ENCODE peak calls at places on chromosome 6, in five cellular contexts. F is PC-3, X is hepatocyte, M is GM23338, R is GM23248. E is an unnamed sample.

GRCh38 chr6:32198866-32199265 is 6.4 kb upstream of the GPSM3 start:
- DNase-seq in F (no peak), X (no peak), M (no peak), R (no peak), E (no peak)

GRCh38 chr6:80223743-80224212 is 117.3 kb downstream of the BCKDHB start:
- DNase-seq in F (no peak), X (no peak), M (no peak), R (peak; percentile 89), E (no peak)

GRCh38 chr6:23647045-23647444 is 479.0 kb upstream of the NRSN1 start:
- DNase-seq in F (no peak), X (no peak), M (no peak), R (no peak), E (no peak)

GRCh38 chr6:157985378-157986155 is 3.9 kb downstream of the SYNJ2 start:
- DNase-seq in F (no peak), X (peak; percentile 68), M (peak; percentile 40), R (no peak), E (no peak)

GRCh38 chr6:33008944-33009861 is at the start of gene HLA-DOA:
- DNase-seq in F (no peak), X (peak; percentile 49), M (peak; percentile 97), R (peak; percentile 23), E (peak; percentile 89)

GRCh38 chr6:80132942-80133517 is 26.6 kb downstream of the BCKDHB start:
- DNase-seq in F (peak; percentile 41), X (peak; percentile 81), M (peak; percentile 53), R (peak; percentile 80), E (peak; percentile 8)

GRCh38 chr6:165110871-165111270 is 198.5 kb downstream of the C6orf118 start:
- DNase-seq in F (no peak), X (no peak), M (no peak), R (peak; percentile 79), E (no peak)

GRCh38 chr6:39092124-39092523 is 22.9 kb downstream of the SAYSD1 start:
- DNase-seq in F (peak; percentile 16), X (no peak), M (peak; percentile 82), R (no peak), E (no peak)

GRCh38 chr6:13014551-13015378 is 298.2 kb downstream of the PHACTR1 start:
- DNase-seq in F (no peak), X (peak; percentile 35), M (peak; percentile 83), R (peak; percentile 22), E (no peak)

GRCh38 chr6:46390153-46390876 is 100.9 kb downstream of the RCAN2 start:
- DNase-seq in F (no peak), X (no peak), M (no peak), R (no peak), E (no peak)

GRCh38 chr6:11586574-11586973 is 49.0 kb downstream of the TMEM170B start:
- DNase-seq in F (peak; percentile 53), X (peak; percentile 29), M (peak; percentile 59), R (peak; percentile 93), E (no peak)

GRCh38 chr6:134456284-134456683 is 138.4 kb upstream of the SGK1 start:
- DNase-seq in F (no peak), X (no peak), M (no peak), R (no peak), E (no peak)

GRCh38 chr6:130958468-130958867 is 104.6 kb downstream of the EPB41L2 start:
- DNase-seq in F (peak; percentile 62), X (no peak), M (no peak), R (peak; percentile 23), E (no peak)

GRCh38 chr6:148657053-148657452 is 89.8 kb upstream of the UST start:
- DNase-seq in F (peak; percentile 5), X (peak; percentile 16), M (no peak), R (peak; percentile 92), E (no peak)

GRCh38 chr6:43246301-43247114 is 3.2 kb downstream of the TTBK1 start:
- DNase-seq in F (no peak), X (peak; percentile 53), M (peak; percentile 97), R (no peak), E (peak; percentile 83)

GRCh38 chr6:96499781-96500180 is 21.8 kb upstream of the UFL1 start:
- DNase-seq in F (no peak), X (no peak), M (peak; percentile 2), R (no peak), E (peak; percentile 64)

GRCh38 chr6:26321005-26321404 is 44.0 kb upstream of the BTN3A2 start:
- DNase-seq in F (no peak), X (no peak), M (no peak), R (no peak), E (no peak)
- H3K4me3 ChIP-seq in F (peak overlapping the region; percentile 79), X (no peak overlapping the region), M (peak overlapping the region; percentile 73), R (no peak overlapping the region), E (peak overlapping the region; percentile 66)

GRCh38 chr6:118571121-118571520 is 23.0 kb downstream of the PLN start:
- DNase-seq in F (no peak), X (no peak), M (no peak), R (no peak), E (no peak)
- TF ChIP-seq EZH2phosphoT487 in F (no peak), X (no peak), M (no peak), R (no peak), E (no peak)

GRCh38 chr6:56246544-56246940 is 838 bp downstream of the COL21A1 start:
- DNase-seq in F (peak; percentile 31), X (peak; percentile 7), M (peak; percentile 72), R (no peak), E (no peak)
- H3K4me3 ChIP-seq in F (peak overlapping the region; percentile 72), X (peak overlapping the region; percentile 55), M (peak overlapping the region; percentile 60), R (peak overlapping the region; percentile 71), E (no peak overlapping the region)

DNA sequence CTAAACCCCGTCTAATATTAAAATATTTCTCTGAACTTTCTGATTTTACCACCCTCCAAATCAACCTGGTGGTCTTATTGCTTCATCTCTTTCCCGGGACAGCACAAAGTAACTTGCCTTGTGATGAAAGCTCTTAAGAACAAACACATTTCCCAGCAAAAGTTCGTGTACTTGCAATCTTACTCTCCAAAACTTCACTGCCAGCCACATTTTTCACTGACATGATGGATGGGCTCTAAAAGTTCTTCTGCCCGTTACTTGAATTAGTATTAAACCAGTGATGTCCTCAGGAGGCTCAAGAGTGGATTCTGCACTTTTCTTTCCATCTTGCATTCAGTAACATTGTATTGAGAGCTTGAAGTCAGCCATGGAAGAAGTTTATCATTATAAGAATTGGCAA is 731.6 kb upstream of the GJE1 start:
- DNase-seq in F (no peak), X (no peak), M (no peak), R (peak; percentile 12), E (no peak)
- TF ChIP-seq EZH2phosphoT487 in F (no peak), X (no peak), M (no peak), R (no peak), E (no peak)

GRCh38 chr6:27568226-27568889 is 95.5 kb upstream of the ZNF184 start:
- DNase-seq in F (no peak), X (peak; percentile 17), M (peak; percentile 62), R (no peak), E (no peak)
- H3K4me3 ChIP-seq in F (no peak overlapping the region), X (no peak overlapping the region), M (peak overlapping the region; percentile 23), R (no peak overlapping the region), E (no peak overlapping the region)

GRCh38 chr6:105989178-105989577 is 97.0 kb upstream of the PRDM1 start:
- DNase-seq in F (no peak), X (no peak), M (no peak), R (no peak), E (no peak)

GRCh38 chr6:105986998-105987397 is 99.1 kb upstream of the PRDM1 start:
- DNase-seq in F (no peak), X (no peak), M (no peak), R (peak; percentile 59), E (no peak)

GRCh38 chr6:105985816-105986632 is 100.1 kb upstream of the PRDM1 start:
- DNase-seq in F (no peak), X (peak; percentile 25), M (peak; percentile 73), R (no peak), E (no peak)

GRCh38 chr6:105990151-105990550 is 96.0 kb upstream of the PRDM1 start:
- DNase-seq in F (peak; percentile 39), X (no peak), M (peak; percentile 11), R (no peak), E (no peak)

DNA sequence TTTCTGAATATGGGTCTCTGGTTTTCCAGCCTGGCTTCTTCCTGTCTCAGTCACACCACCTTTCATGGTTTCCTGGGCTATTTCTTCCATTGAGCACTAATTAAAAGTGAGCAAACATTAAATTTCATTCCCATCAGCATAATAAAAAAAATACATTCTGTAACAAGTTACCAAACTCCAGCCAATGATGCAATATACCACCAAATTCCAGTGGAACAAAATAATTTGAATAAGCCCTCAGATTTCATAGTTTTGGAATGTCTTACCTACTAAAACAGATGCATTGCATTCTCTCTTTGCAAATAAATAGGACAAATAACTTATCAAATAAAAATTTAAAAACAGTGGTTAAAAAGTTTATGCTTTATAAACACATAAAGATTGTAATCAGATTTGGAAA is 97.8 kb upstream of the PRDM1 start:
- DNase-seq in F (no peak), X (no peak), M (no peak), R (peak; percentile 55), E (no peak)
- TF ChIP-seq EZH2phosphoT487 in F (no peak), X (no peak), M (no peak), R (no peak), E (no peak)

GRCh38 chr6:125746019-125746414 is 3.4 kb upstream of the HEY2 start:
- DNase-seq in F (no peak), X (no peak), M (peak; percentile 52), R (no peak), E (no peak)
- H3K4me3 ChIP-seq in F (no peak overlapping the region), X (no peak overlapping the region), M (peak overlapping the region; percentile 66), R (no peak overlapping the region), E (no peak overlapping the region)

DNA sequence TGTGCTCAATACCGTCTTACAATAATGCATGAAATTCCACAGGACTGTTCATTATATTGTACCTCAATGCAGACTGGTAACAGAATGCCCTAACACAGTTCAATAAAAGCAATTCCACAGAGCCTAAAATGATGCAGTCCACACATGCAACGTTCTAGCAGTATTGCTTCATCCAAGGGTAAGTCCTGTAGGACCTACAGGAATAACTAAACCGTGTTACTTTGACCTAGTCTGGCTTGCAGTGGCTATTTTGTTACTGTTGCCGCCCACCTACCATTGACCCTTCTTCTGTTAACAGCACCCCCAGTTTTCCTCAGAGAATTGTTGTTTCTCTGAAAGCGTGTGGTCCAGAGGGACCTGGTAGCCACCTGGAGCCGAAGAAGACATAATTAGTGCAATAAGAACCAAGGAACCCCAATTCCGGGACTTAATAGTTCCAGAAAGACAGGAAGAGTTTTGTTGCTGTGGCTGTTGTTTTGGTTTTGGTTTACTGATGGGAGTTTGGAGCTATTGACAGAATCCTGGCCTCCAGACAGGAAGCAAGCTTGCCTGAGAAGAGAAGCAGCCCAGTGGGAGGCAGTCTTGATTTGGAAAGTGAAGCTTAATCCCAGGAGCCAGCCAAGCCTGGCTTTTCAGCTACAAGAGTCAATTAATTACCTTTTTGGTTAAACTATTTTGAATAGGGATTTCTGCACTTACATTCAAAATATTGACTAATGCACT is 91.3 kb downstream of the FRK start:
- DNase-seq in F (no peak), X (no peak), M (peak; percentile 73), R (peak; percentile 7), E (no peak)
- TF ChIP-seq EZH2phosphoT487 in F (no peak), X (no peak), M (no peak), R (no peak), E (no peak)

E was measured in OCI-LY7.